ENCODE peak calls at places on chromosomes 2 and 18, in seven cellular contexts. B is CD4-positive, CD25-positive, alpha-beta regulatory T cell; V is fibroblast of lung; H is psoas muscle; S is tibial nerve; Z is Panc1; M is PC-9. E is an unnamed sample. For H3K4me1, the result is how much of the 10 kb centered on the place peaks cover.

GRCh38 chr2:217800433-217801114 is 202.2 kb downstream of the TNS1 start:
- DNase-seq in Z (no peak), H (peak), V (no peak), S (no peak), M (no peak), B (no peak), E (peak)

GRCh38 chr2:191544511-191545062 is 133.3 kb upstream of the NABP1 start:
- DNase-seq in V (no peak), Z (no peak), B (no peak), S (no peak), H (no peak), M (no peak), E (no peak)

GRCh38 chr18:5620284-5620683 is 76.5 kb upstream of the EPB41L3 start:
- DNase-seq in M (no peak), V (peak), B (no peak), Z (no peak), S (no peak), H (no peak), E (no peak)

GRCh38 chr2:218691234-218691633 is 19.3 kb downstream of the STK36 start:
- DNase-seq in M (no peak), B (no peak), S (no peak), H (no peak), Z (no peak), V (peak), E (no peak)

GRCh38 chr18:7458873-7459272 is 108.2 kb upstream of the PTPRM start:
- DNase-seq in B (no peak), M (no peak), S (no peak), Z (no peak), V (no peak), H (no peak), E (no peak)

GRCh38 chr2:229713371-229714079 is 830 bp downstream of the DNER start:
- DNase-seq in V (no peak), S (no peak), B (no peak), H (no peak), Z (no peak), M (no peak), E (no peak)

GRCh38 chr2:188897096-188897495 is 77.1 kb upstream of the COL3A1 start:
- DNase-seq in B (no peak), M (no peak), S (no peak), V (peak), Z (no peak), H (no peak), E (no peak)

GRCh38 chr2:64998658-64999061 is 9.5 kb downstream of the SLC1A4 start:
- DNase-seq in B (no peak), M (no peak), H (no peak), V (peak), Z (no peak), S (no peak), E (no peak)

GRCh38 chr2:48195168-48195567 is 288.9 kb upstream of the FBXO11 start:
- DNase-seq in H (no peak), B (no peak), Z (no peak), V (no peak), M (no peak), S (no peak), E (no peak)

GRCh38 chr2:42493885-42494433 is at the start of gene KCNG3:
- DNase-seq in S (peak), M (peak), V (peak), B (peak), Z (no peak), H (peak), E (peak)

GRCh38 chr2:213923543-213923942 is 487.3 kb upstream of the VWC2L start:
- DNase-seq in M (no peak), H (no peak), Z (no peak), B (no peak), V (no peak), S (no peak), E (no peak)

GRCh38 chr2:74715071-74715791 is 61.2 kb downstream of the SEMA4F start:
- DNase-seq in S (peak), H (peak), B (peak), M (peak), V (peak), Z (peak), E (peak)

GRCh38 chr2:72032481-72033041 is 115.1 kb downstream of the CYP26B1 start:
- DNase-seq in B (no peak), M (no peak), S (no peak), Z (no peak), H (no peak), V (no peak), E (no peak)

GRCh38 chr18:28834889-28835288 is 658.0 kb upstream of the CDH2 start:
- DNase-seq in V (peak), B (no peak), Z (peak), M (peak), H (no peak), S (no peak), E (no peak)

GRCh38 chr2:218186355-218186766 is 19.6 kb upstream of the CXCR1 start:
- DNase-seq in Z (peak), V (peak), M (peak), B (peak), H (peak), S (peak), E (peak)

GRCh38 chr2:83478037-83478436 is 981.0 kb downstream of the SUCLG1 start:
- DNase-seq in B (no peak), H (no peak), Z (no peak), S (no peak), V (no peak), M (no peak), E (no peak)

GRCh38 chr2:44479127-44479887 is 117.6 kb downstream of the CAMKMT start:
- DNase-seq in Z (peak), V (peak), S (no peak), B (peak), M (peak), H (no peak), E (no peak)

GRCh38 chr2:118986733-118987132 is 44.7 kb downstream of the MARCO start:
- DNase-seq in M (no peak), Z (no peak), S (no peak), V (no peak), H (no peak), B (no peak), E (no peak)

GRCh38 chr2:109376115-109376514 is 237.7 kb downstream of the SEPTIN10 start:
- DNase-seq in M (peak), S (no peak), H (peak), B (no peak), V (peak), Z (no peak), E (no peak)
- H3K27ac ChIP-seq in M (no peak), S (no peak), H (no peak), B (no peak), V (no peak), Z (no peak), E (no peak)

GRCh38 chr2:236176417-236176816 is 8.2 kb upstream of the GBX2 start:
- DNase-seq in V (no peak), M (no peak), H (no peak), B (no peak), Z (no peak), S (no peak), E (no peak)
- H3K4me1 ChIP-seq in V (under half), M (under half), H (under half), B (under half), Z (under half), S (under half), E (under half)

DNA sequence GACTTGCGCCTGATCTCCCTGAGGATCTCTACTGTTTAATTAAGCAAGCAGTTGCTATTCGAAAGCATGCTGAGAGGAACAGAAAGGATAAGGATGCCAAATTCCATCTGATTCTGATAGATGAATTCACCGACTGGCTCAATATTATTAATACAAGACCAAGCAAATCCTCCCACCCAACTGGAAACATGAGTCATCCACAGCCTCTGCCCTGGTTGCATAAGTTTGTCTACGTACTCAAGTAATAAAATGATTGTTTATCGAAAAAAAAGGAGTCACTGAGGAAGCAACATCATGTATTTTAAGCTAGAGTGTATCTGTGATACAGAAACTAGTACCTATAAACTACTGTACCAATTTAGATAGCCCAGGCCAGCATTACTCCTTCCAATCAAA is 26.0 kb downstream of the ATAD2B start:
- DNase-seq in V (peak), M (no peak), Z (no peak), B (peak), S (no peak), H (no peak), E (peak)
- H3K27ac ChIP-seq in V (peak), M (peak), Z (peak), B (no peak), S (peak), H (no peak), E (no peak)

GRCh38 chr2:160225722-160226121 is 25.6 kb upstream of the ITGB6 start:
- DNase-seq in B (no peak), H (no peak), S (no peak), Z (no peak), M (peak), V (no peak), E (no peak)

GRCh38 chr2:160223560-160223959 is 23.5 kb upstream of the ITGB6 start:
- DNase-seq in V (no peak), B (no peak), H (no peak), M (no peak), S (no peak), Z (no peak), E (no peak)

GRCh38 chr2:160222546-160223281 is 22.6 kb upstream of the ITGB6 start:
- DNase-seq in Z (no peak), H (no peak), S (no peak), V (no peak), B (no peak), M (peak), E (no peak)

GRCh38 chr2:160224060-160224459 is 24.0 kb upstream of the ITGB6 start:
- DNase-seq in H (no peak), Z (no peak), M (no peak), S (no peak), V (peak), B (peak), E (no peak)

DNA sequence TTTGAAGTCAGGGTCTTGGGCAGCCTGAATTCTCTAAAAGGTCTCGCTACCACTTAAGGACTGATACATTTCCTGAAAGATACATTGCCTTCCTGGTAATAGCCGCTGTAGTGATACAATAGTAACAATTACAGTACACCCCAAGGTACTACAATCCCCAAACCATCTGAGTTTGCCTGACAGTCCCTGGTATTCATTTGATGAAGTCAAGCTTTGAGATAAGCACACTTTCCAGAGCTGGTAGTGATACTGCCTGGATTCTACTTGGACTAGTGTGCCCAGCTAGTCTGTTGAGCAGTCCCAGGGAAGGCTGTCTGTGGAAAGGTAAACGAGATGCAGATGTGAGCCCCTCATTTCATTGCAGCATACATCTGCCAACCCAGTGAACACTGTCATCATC is 24.4 kb upstream of the ITGB6 start:
- DNase-seq in B (no peak), S (no peak), V (no peak), M (no peak), H (no peak), Z (no peak), E (no peak)
- H3K4me1 ChIP-seq in B (under half), S (under half), V (under half), M (half or more), H (half or more), Z (half or more), E (under half)

GRCh38 chr2:154229971-154230370 is 358.2 kb downstream of the GALNT13 start:
- DNase-seq in Z (no peak), H (no peak), M (no peak), B (no peak), V (no peak), S (no peak), E (no peak)
- H3K27ac ChIP-seq in Z (no peak), H (no peak), M (no peak), B (no peak), V (no peak), S (no peak), E (no peak)

GRCh38 chr2:15170068-15170775 is 390.9 kb downstream of the NBAS start:
- DNase-seq in B (no peak), Z (no peak), V (peak), S (no peak), H (no peak), M (peak), E (no peak)

GRCh38 chr2:15176604-15177003 is 384.5 kb downstream of the NBAS start:
- DNase-seq in V (no peak), S (no peak), H (no peak), Z (no peak), B (no peak), M (no peak), E (no peak)

GRCh38 chr2:15172825-15173224 is 388.3 kb downstream of the NBAS start:
- DNase-seq in S (no peak), V (no peak), Z (no peak), M (no peak), H (no peak), B (no peak), E (no peak)

GRCh38 chr2:15174567-15174966 is 386.6 kb downstream of the NBAS start:
- DNase-seq in V (no peak), S (no peak), B (no peak), H (no peak), M (no peak), Z (no peak), E (no peak)

DNA sequence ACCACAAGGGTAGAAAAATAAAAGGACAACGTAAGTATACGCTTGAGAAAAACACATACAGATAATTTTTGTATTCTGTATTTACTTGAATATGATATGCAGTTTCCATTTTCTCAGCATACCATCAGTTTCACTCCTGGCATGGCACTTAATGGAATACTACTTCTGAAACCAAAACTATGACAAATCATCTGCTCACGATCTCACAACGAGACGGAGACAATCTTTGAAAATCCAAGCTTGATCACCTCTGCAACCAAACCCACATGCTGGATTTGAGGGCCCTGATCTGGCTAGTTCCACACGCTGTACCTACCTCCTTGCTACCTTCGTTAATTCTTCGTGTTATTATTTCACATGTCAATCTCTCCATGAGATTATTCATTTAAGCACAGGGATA is 387.6 kb downstream of the NBAS start:
- DNase-seq in B (peak), H (no peak), S (no peak), Z (no peak), M (no peak), V (no peak), E (no peak)
- H3K4me1 ChIP-seq in B (under half), H (under half), S (under half), Z (under half), M (under half), V (under half), E (under half)